ENCODE peak calls at places on chromosomes 12 and 14, in nine cellular contexts. N is A549; K is upper lobe of left lung; Y is left lung; R is CD4-positive, alpha-beta memory T cell; B is CD8-positive, alpha-beta T cell; D is naive thymus-derived CD4-positive, alpha-beta T cell; Q is ovary; Z is colonic mucosa. S is an unnamed sample. For H3K9me3, the result is how much of the 10 kb centered on the place peaks cover.

GRCh38 chr12:50901685-50902113 is 50.6 kb upstream of the HIGD1C start:
- DNase-seq in N (no peak), K (no peak), Y (no peak), R (no peak), B (no peak), D (no peak), Q (no peak), Z (no peak), S (no peak)

GRCh38 chr14:91067186-91067585 is 6.7 kb upstream of the RPS6KA5 start:
- DNase-seq in N (no peak), K (no peak), Y (no peak), R (peak), B (no peak), D (peak), Q (no peak), Z (no peak), S (no peak)

GRCh38 chr14:75450381-75451276 is 22.8 kb downstream of the JDP2 start:
- DNase-seq in N (no peak), K (peak), Y (no peak), R (no peak), B (no peak), D (no peak), Q (no peak), Z (peak), S (no peak)

GRCh38 chr12:1644523-1645438 is 15.8 kb downstream of the WNT5B start:
- DNase-seq in N (no peak), K (no peak), Y (peak), R (no peak), B (no peak), D (no peak), Q (peak), Z (peak), S (no peak)

GRCh38 chr12:102965281-102966155 is 8.0 kb downstream of the ASCL1 start:
- DNase-seq in N (no peak), K (no peak), Y (peak), R (no peak), B (no peak), D (no peak), Q (no peak), Z (no peak), S (no peak)

GRCh38 chr12:130880411-130880885 is 8.6 kb downstream of the RAN start:
- DNase-seq in N (no peak), K (no peak), Y (no peak), R (no peak), B (no peak), D (no peak), Q (no peak), Z (no peak), S (no peak)

GRCh38 chr12:32605326-32606095 is 73.6 kb upstream of the DNM1L start:
- DNase-seq in N (no peak), K (no peak), Y (no peak), R (no peak), B (no peak), D (no peak), Q (no peak), Z (no peak), S (no peak)

GRCh38 chr12:55009171-55009570 is 10.6 kb upstream of the NEUROD4 start:
- DNase-seq in N (no peak), K (no peak), Y (no peak), R (no peak), B (no peak), D (no peak), Q (no peak), Z (no peak), S (no peak)

GRCh38 chr12:120932956-120933526 is 28.9 kb upstream of the SPPL3 start:
- DNase-seq in N (no peak), K (no peak), Y (no peak), R (no peak), B (no peak), D (no peak), Q (no peak), Z (no peak), S (no peak)

GRCh38 chr14:61420326-61420725 is 98.9 kb downstream of the PRKCH start:
- DNase-seq in N (no peak), K (no peak), Y (no peak), R (no peak), B (no peak), D (no peak), Q (no peak), Z (no peak), S (peak)

GRCh38 chr14:49954171-49954631 is 61.3 kb downstream of the ARF6 start:
- DNase-seq in N (no peak), K (peak), Y (no peak), R (no peak), B (no peak), D (no peak), Q (no peak), Z (no peak), S (no peak)

GRCh38 chr14:20195911-20196310 is 5.2 kb downstream of the OR11G2 start:
- DNase-seq in N (no peak), K (no peak), Y (no peak), R (no peak), B (no peak), D (peak), Q (no peak), Z (no peak), S (no peak)

GRCh38 chr14:20197459-20197858 is 6.8 kb downstream of the OR11G2 start:
- DNase-seq in N (no peak), K (no peak), Y (no peak), R (no peak), B (no peak), D (no peak), Q (no peak), Z (no peak), S (no peak)

GRCh38 chr14:20190596-20190995 is at the start of gene OR11G2:
- DNase-seq in N (no peak), K (no peak), Y (no peak), R (no peak), B (no peak), D (no peak), Q (no peak), Z (no peak), S (no peak)

GRCh38 chr14:20191396-20191795 is 700 bp downstream of the OR11G2 start:
- DNase-seq in N (no peak), K (no peak), Y (no peak), R (no peak), B (no peak), D (no peak), Q (no peak), Z (no peak), S (no peak)

DNA sequence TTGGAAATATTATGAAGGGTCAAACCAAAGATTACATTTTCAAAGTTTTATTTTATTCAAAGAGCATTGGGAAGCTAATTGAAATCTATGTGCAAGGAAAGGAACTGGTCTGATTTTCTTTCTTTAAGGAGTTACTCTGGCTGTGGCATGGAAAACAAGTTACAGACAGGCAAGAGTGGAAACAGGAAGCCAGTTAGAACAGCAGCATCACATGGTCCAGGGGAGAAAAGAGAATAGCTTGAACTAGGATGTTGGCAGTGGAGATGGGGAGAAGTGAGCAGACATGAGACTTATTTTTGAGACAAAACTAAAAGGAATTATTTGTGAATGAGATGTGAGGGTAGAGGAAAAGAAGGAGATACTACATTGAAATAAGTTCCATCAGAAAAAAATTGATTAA is 3.4 kb downstream of the OR11G2 start:
- DNase-seq in N (no peak), K (no peak), Y (no peak), R (no peak), B (no peak), D (no peak), Q (no peak), Z (no peak), S (no peak)
- H3K9me3 ChIP-seq in N (under half), K (under half), Y (under half), R (under half), B (under half), D (under half), Q (under half), Z (under half), S (under half)

GRCh38 chr12:123131291-123131831 is 19.5 kb downstream of the PITPNM2 start:
- DNase-seq in N (no peak), K (no peak), Y (no peak), R (no peak), B (no peak), D (no peak), Q (no peak), Z (peak), S (no peak)
- H3K27ac ChIP-seq in N (peak), K (peak), Y (peak), R (peak), B (peak), D (peak), Q (no peak), Z (peak), S (peak)

GRCh38 chr12:34297126-34297789 is 275.0 kb downstream of the ALG10 start:
- DNase-seq in N (no peak), K (no peak), Y (peak), R (no peak), B (no peak), D (no peak), Q (peak), Z (no peak), S (no peak)
- H3K9me3 ChIP-seq in N (under half), K (under half), Y (half or more), R (under half), B (under half), D (under half), Q (under half), Z (under half), S (under half)

GRCh38 chr12:27331299-27331926 is 1.2 kb upstream of the BMAL2 start:
- DNase-seq in N (peak), K (peak), Y (no peak), R (no peak), B (no peak), D (no peak), Q (no peak), Z (no peak), S (no peak)
- H3K27ac ChIP-seq in N (peak), K (no peak), Y (peak), R (no peak), B (no peak), D (no peak), Q (no peak), Z (peak), S (no peak)

GRCh38 chr12:133061954-133062353 is 18.8 kb upstream of the ZNF140 start:
- DNase-seq in N (no peak), K (no peak), Y (no peak), R (no peak), B (no peak), D (no peak), Q (no peak), Z (no peak), S (no peak)
- H3K9me3 ChIP-seq in N (half or more), K (half or more), Y (half or more), R (half or more), B (half or more), D (half or more), Q (under half), Z (under half), S (half or more)

GRCh38 chr14:94613720-94614644 is 1.8 kb downstream of the SERPINA3 start:
- DNase-seq in N (no peak), K (no peak), Y (no peak), R (no peak), B (no peak), D (no peak), Q (no peak), Z (no peak), S (no peak)
- H3K27ac ChIP-seq in N (peak), K (no peak), Y (no peak), R (no peak), B (no peak), D (no peak), Q (peak), Z (no peak), S (no peak)